ENCODE peak calls at places on chromosomes 4 and X, in six cellular contexts. D is neuronal stem cell, Y is H1, M is IMR-90, T is H9, F is trophoblast cell. R is an unnamed sample.

GRCh38 chr4:105092768-105093167 is 53.9 kb upstream of the TET2 start:
- DNase-seq in M (peak), F (peak), D (no peak), Y (no peak), T (no peak), R (no peak)

GRCh38 chr4:1030559-1030958 is 19.1 kb downstream of the FGFRL1 start:
- DNase-seq in Y (no peak), M (no peak), D (no peak), F (no peak), T (no peak), R (no peak)

GRCh38 chr4:151604238-151604637 is 156.6 kb downstream of the GATB start:
- DNase-seq in F (peak), D (no peak), Y (no peak), T (no peak), M (peak), R (peak)

GRCh38 chr4:66767442-66767841 is 777.9 kb downstream of the CENPC start:
- DNase-seq in M (no peak), T (no peak), Y (no peak), D (no peak), F (no peak), R (no peak)

GRCh38 chr4:36385951-36386561 is 104.6 kb downstream of the DTHD1 start:
- DNase-seq in Y (no peak), T (no peak), F (peak), D (no peak), M (no peak), R (no peak)

GRCh38 chr4:185244763-185245162 is 35.4 kb downstream of the SNX25 start:
- DNase-seq in D (no peak), F (peak), Y (no peak), M (no peak), T (no peak), R (peak)

GRCh38 chrX:1316527-1316926 is 20.1 kb upstream of the IL3RA start:
- DNase-seq in Y (no peak), F (peak), T (no peak), D (no peak), M (no peak), R (no peak)

GRCh38 chrX:31706456-31706855 is 634.6 kb upstream of the FTHL17 start:
- DNase-seq in D (no peak), T (no peak), Y (no peak), M (no peak), F (peak), R (no peak)

GRCh38 chr4:152536545-152537182 is 772 bp upstream of the FBXW7 start:
- DNase-seq in Y (no peak), F (no peak), M (peak), T (no peak), D (no peak), R (peak)

GRCh38 chr4:107901213-107901934 is 30.0 kb upstream of the CYP2U1 start:
- DNase-seq in M (no peak), T (no peak), F (peak), Y (no peak), D (no peak), R (no peak)

GRCh38 chrX:81195712-81196111 is 6.0 kb downstream of the HMGN5 start:
- DNase-seq in T (peak), D (peak), Y (no peak), M (peak), F (peak), R (peak)

GRCh38 chr4:69617083-69617694 is 22.3 kb downstream of the UGT2A2 start:
- DNase-seq in D (peak), F (peak), M (peak), T (no peak), Y (no peak), R (peak)

GRCh38 chr4:174423257-174423944 is 98.9 kb downstream of the HPGD start:
- DNase-seq in T (no peak), Y (no peak), F (peak), M (peak), D (no peak), R (peak)

GRCh38 chr4:3529363-3529762 is 2.9 kb downstream of the LRPAP1 start:
- DNase-seq in Y (no peak), D (no peak), T (peak), M (no peak), F (peak), R (peak)

GRCh38 chrX:115968436-115969252 is 201.9 kb upstream of the AGTR2 start:
- DNase-seq in D (peak), F (peak), Y (peak), T (peak), M (no peak), R (peak)

GRCh38 chr4:89868999-89869589 is 25.6 kb upstream of the MMRN1 start:
- DNase-seq in M (peak), Y (no peak), T (no peak), F (peak), D (no peak), R (peak)

GRCh38 chrX:139554991-139555675 is 24.6 kb downstream of the F9 start:
- DNase-seq in T (peak), M (no peak), D (no peak), F (no peak), Y (no peak), R (no peak)

GRCh38 chr4:7337196-7338058 is 97.3 kb downstream of the PSAPL1 start:
- DNase-seq in Y (no peak), M (no peak), T (no peak), D (no peak), F (no peak), R (no peak)

GRCh38 chr4:64158648-64159326 is 250.5 kb downstream of the TECRL start:
- DNase-seq in Y (no peak), M (peak), T (peak), D (peak), F (peak), R (peak)

GRCh38 chr4:26060286-26060685 is 146.3 kb downstream of the SMIM20 start:
- DNase-seq in M (peak), T (no peak), F (peak), D (no peak), Y (no peak), R (no peak)

GRCh38 chr4:17781072-17781830 is at the start of gene FAM184B:
- DNase-seq in F (no peak), Y (no peak), D (peak), M (no peak), T (peak), R (peak)

GRCh38 chr4:20839957-20840356 is 139.7 kb downstream of the PACRGL start:
- DNase-seq in Y (no peak), T (no peak), D (no peak), M (peak), F (peak), R (peak)

GRCh38 chrX:120476714-120477113 is 7.6 kb upstream of the LAMP2 start:
- DNase-seq in F (no peak), D (no peak), T (no peak), Y (no peak), M (no peak), R (no peak)

GRCh38 chrX:120474085-120474484 is 5.0 kb upstream of the LAMP2 start:
- DNase-seq in Y (no peak), F (no peak), M (no peak), T (no peak), D (no peak), R (no peak)

DNA sequence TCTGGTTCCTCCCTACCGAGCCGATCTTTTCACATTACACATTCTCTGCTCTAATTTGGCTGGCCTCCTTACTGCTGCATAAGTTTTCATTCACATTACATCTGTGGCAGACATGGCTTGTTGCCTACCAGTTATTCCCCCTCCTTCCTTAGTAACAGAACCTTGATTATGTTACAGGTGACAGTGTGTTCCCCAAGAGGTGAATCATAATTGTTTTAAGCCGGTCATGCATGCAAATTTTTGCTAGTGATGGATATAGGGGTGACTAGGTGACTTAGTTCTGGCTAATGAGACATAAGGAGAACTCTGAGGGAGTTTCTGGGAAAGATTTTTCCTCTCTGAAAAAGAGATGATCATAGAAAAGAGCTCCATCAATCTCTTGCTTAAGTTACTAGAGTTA is 8.4 kb upstream of the LAMP2 start:
- DNase-seq in D (no peak), F (no peak), T (no peak), M (no peak), Y (no peak), R (no peak)
- H4K91ac ChIP-seq in D (no peak), F (no peak), T (no peak), M (no peak), Y (no peak), R (no peak)

DNA sequence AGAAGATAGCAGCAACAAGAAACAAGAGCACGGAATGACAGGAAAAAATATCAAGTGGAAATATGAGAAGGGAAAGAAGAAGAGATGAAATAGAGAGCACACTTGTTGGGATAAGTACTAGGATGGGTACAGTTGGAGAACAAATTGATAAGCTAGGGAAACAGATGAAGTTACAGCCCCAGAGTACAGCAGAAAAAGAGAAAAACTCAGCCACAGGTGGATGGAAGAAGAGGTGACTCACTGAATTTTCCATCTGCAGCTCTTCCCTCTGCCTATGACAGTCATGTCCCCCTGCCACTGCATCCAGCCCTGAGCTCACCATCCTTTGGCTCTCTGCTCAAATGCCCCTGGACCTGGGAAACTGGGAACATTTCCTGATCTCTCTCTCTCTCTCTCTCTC is 209.0 kb downstream of the BCOR start:
- DNase-seq in D (no peak), M (no peak), Y (no peak), F (no peak), T (no peak), R (no peak)
- H4K91ac ChIP-seq in D (no peak), M (no peak), Y (no peak), F (no peak), T (no peak), R (no peak)

DNA sequence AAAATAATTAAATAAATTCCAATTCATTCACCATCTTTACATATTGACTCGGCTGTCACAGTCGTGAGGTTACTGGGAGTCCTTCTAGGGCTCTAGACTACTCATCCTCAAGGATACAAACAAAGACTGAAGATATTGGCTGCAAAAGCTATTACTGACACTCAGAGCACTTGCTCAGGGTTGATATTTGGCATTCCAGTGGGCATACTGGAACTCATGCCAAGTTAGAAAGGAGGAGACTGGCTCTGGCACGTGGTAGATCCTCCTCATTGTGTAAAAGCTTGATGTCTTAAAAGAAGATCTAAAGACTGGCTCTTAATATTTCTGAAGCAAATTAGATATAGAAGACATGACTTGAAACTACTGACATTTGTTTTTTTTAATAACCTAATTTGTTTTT is 172.7 kb downstream of the GPM6A start:
- DNase-seq in F (no peak), D (no peak), T (no peak), Y (no peak), M (no peak), R (no peak)
- H4K91ac ChIP-seq in F (no peak), D (no peak), T (no peak), Y (no peak), M (no peak), R (no peak)

GRCh38 chr4:138267835-138268234 is 25.7 kb upstream of the SLC7A11 start:
- DNase-seq in Y (no peak), T (no peak), M (no peak), F (no peak), D (no peak), R (no peak)
- H4K91ac ChIP-seq in Y (no peak), T (no peak), M (no peak), F (no peak), D (no peak), R (no peak)

R was measured in mesenchymal stem cell.